ENCODE peak calls at places on chromosome 21, in seven cellular contexts. One of them, this sample, is unnamed.
A peak's percentile ranks its signal among the peaks of the same experiment; 100 is the strongest.

GRCh38 chr21:42721341-42721824 is 68.0 kb downstream of the PDE9A start:
- DNase-seq in HCT116: no peak
- DNase-seq in HepG2: peak; percentile 30
- DNase-seq in GM12878: no peak
- DNase-seq in K562: no peak
- DNase-seq in SK-N-SH: no peak
- DNase-seq in H1: no peak
- DNase-seq in this sample: no peak

GRCh38 chr21:38839683-38840286 is 34.1 kb downstream of the ETS2 start:
- DNase-seq in H1: no peak
- DNase-seq in SK-N-SH: no peak
- DNase-seq in GM12878: no peak
- DNase-seq in HCT116: peak; percentile 21
- DNase-seq in HepG2: no peak
- DNase-seq in K562: no peak
- DNase-seq in this sample: no peak

GRCh38 chr21:45306453-45306831 is 18.7 kb upstream of the POFUT2 start:
- DNase-seq in H1: no peak
- DNase-seq in HepG2: no peak
- DNase-seq in GM12878: no peak
- DNase-seq in K562: no peak
- DNase-seq in SK-N-SH: no peak
- DNase-seq in HCT116: no peak
- DNase-seq in this sample: no peak

GRCh38 chr21:45109831-45110492 is 35.6 kb downstream of the ADARB1 start:
- DNase-seq in SK-N-SH: no peak
- DNase-seq in GM12878: peak; percentile 94
- DNase-seq in K562: peak; percentile 50
- DNase-seq in HCT116: no peak
- DNase-seq in HepG2: no peak
- DNase-seq in H1: no peak
- DNase-seq in this sample: no peak

GRCh38 chr21:45234127-45234526 is 53.6 kb downstream of the POFUT2 start:
- DNase-seq in SK-N-SH: no peak
- DNase-seq in K562: no peak
- DNase-seq in HCT116: no peak
- DNase-seq in HepG2: no peak
- DNase-seq in H1: no peak
- DNase-seq in GM12878: no peak
- DNase-seq in this sample: no peak

GRCh38 chr21:15638856-15639549 is 90.8 kb upstream of the USP25 start:
- DNase-seq in HCT116: no peak
- DNase-seq in HepG2: peak; percentile 60
- DNase-seq in K562: no peak
- DNase-seq in H1: no peak
- DNase-seq in SK-N-SH: no peak
- DNase-seq in GM12878: no peak
- DNase-seq in this sample: peak; percentile 90

GRCh38 chr21:31446206-31446900 is 102.3 kb upstream of the TIAM1 start:
- DNase-seq in H1: no peak
- DNase-seq in SK-N-SH: no peak
- DNase-seq in HCT116: no peak
- DNase-seq in GM12878: no peak
- DNase-seq in HepG2: no peak
- DNase-seq in K562: no peak
- DNase-seq in this sample: no peak

GRCh38 chr21:45316871-45317400 is 29.2 kb upstream of the POFUT2 start:
- DNase-seq in H1: no peak
- DNase-seq in GM12878: no peak
- DNase-seq in HepG2: no peak
- DNase-seq in K562: no peak
- DNase-seq in HCT116: no peak
- DNase-seq in SK-N-SH: no peak
- DNase-seq in this sample: no peak

GRCh38 chr21:43287111-43287973 is 118.5 kb downstream of the CRYAA start:
- DNase-seq in H1: no peak
- DNase-seq in HepG2: no peak
- DNase-seq in HCT116: no peak
- DNase-seq in GM12878: peak; percentile 19
- DNase-seq in SK-N-SH: no peak
- DNase-seq in K562: peak; percentile 41
- DNase-seq in this sample: no peak

GRCh38 chr21:37921091-37921490 is 4.8 kb upstream of the KCNJ6 start:
- DNase-seq in K562: no peak
- DNase-seq in SK-N-SH: no peak
- DNase-seq in HepG2: no peak
- DNase-seq in HCT116: no peak
- DNase-seq in GM12878: no peak
- DNase-seq in H1: no peak
- DNase-seq in this sample: no peak

GRCh38 chr21:44390886-44391285 is 37.5 kb downstream of the TRPM2 start:
- DNase-seq in SK-N-SH: peak; percentile 11
- DNase-seq in HCT116: no peak
- DNase-seq in HepG2: no peak
- DNase-seq in K562: no peak
- DNase-seq in GM12878: no peak
- DNase-seq in H1: no peak
- DNase-seq in this sample: no peak

GRCh38 chr21:44482581-44483287 is 27.4 kb downstream of the LRRC3 start:
- DNase-seq in H1: no peak
- DNase-seq in SK-N-SH: no peak
- DNase-seq in GM12878: no peak
- DNase-seq in HepG2: peak; percentile 99
- DNase-seq in K562: no peak
- DNase-seq in HCT116: no peak
- DNase-seq in this sample: no peak

GRCh38 chr21:26964379-26964778 is 2.5 kb downstream of the ADAMTS5 start:
- DNase-seq in SK-N-SH: no peak
- DNase-seq in GM12878: no peak
- DNase-seq in HCT116: no peak
- DNase-seq in K562: no peak
- DNase-seq in H1: no peak
- DNase-seq in HepG2: no peak
- DNase-seq in this sample: peak; percentile 14

GRCh38 chr21:42233067-42233981 is 14.4 kb downstream of the ABCG1 start:
- DNase-seq in GM12878: peak; percentile 82
- DNase-seq in K562: peak; percentile 45
- DNase-seq in HCT116: no peak
- DNase-seq in HepG2: peak; percentile 30
- DNase-seq in SK-N-SH: peak; percentile 66
- DNase-seq in H1: no peak
- DNase-seq in this sample: peak; percentile 24

GRCh38 chr21:25456672-25457071 is 150.6 kb downstream of the MRPL39 start:
- DNase-seq in SK-N-SH: no peak
- DNase-seq in HCT116: no peak
- DNase-seq in H1: no peak
- DNase-seq in HepG2: no peak
- DNase-seq in GM12878: peak; percentile 77
- DNase-seq in K562: no peak
- DNase-seq in this sample: peak; percentile 12

GRCh38 chr21:46160563-46161179 is 5.3 kb upstream of the FTCD start:
- DNase-seq in SK-N-SH: peak; percentile 49
- DNase-seq in GM12878: no peak
- DNase-seq in K562: no peak
- DNase-seq in HepG2: no peak
- DNase-seq in HCT116: no peak
- DNase-seq in H1: no peak
- DNase-seq in this sample: no peak

GRCh38 chr21:45540601-45540970 is 1.7 kb downstream of the SLC19A1 start:
- DNase-seq in HCT116: no peak
- DNase-seq in GM12878: no peak
- DNase-seq in HepG2: no peak
- DNase-seq in SK-N-SH: peak; percentile 30
- DNase-seq in H1: peak; percentile 35
- DNase-seq in K562: no peak
- DNase-seq in this sample: no peak

GRCh38 chr21:26851109-26851944 is 6.1 kb upstream of the ADAMTS1 start:
- DNase-seq in GM12878: no peak
- DNase-seq in H1: no peak
- DNase-seq in HCT116: no peak
- DNase-seq in K562: no peak
- DNase-seq in HepG2: no peak
- DNase-seq in SK-N-SH: no peak
- DNase-seq in this sample: no peak

GRCh38 chr21:37914211-37914900 is 1.9 kb downstream of the KCNJ6 start:
- DNase-seq in HCT116: no peak
- DNase-seq in K562: peak; percentile 64
- DNase-seq in HepG2: no peak
- DNase-seq in H1: peak; percentile 91
- DNase-seq in GM12878: no peak
- DNase-seq in SK-N-SH: peak; percentile 11
- DNase-seq in this sample: peak; percentile 49

GRCh38 chr21:31335957-31336738 is 7.9 kb downstream of the TIAM1 start:
- DNase-seq in HepG2: no peak
- DNase-seq in SK-N-SH: no peak
- DNase-seq in HCT116: no peak
- DNase-seq in K562: no peak
- DNase-seq in H1: no peak
- DNase-seq in GM12878: no peak
- DNase-seq in this sample: no peak

GRCh38 chr21:42374457-42374856 is 8.1 kb upstream of the TFF1 start:
- DNase-seq in H1: no peak
- DNase-seq in GM12878: no peak
- DNase-seq in SK-N-SH: no peak
- DNase-seq in HepG2: no peak
- DNase-seq in HCT116: no peak
- DNase-seq in K562: no peak
- DNase-seq in this sample: no peak

GRCh38 chr21:32934829-32935228 is 90.9 kb upstream of the OLIG2 start:
- DNase-seq in H1: no peak
- DNase-seq in HepG2: no peak
- DNase-seq in GM12878: no peak
- DNase-seq in SK-N-SH: no peak
- DNase-seq in HCT116: no peak
- DNase-seq in K562: no peak
- DNase-seq in this sample: no peak

GRCh38 chr21:32941263-32941662 is 84.5 kb upstream of the OLIG2 start:
- DNase-seq in SK-N-SH: no peak
- DNase-seq in HepG2: no peak
- DNase-seq in K562: no peak
- DNase-seq in GM12878: no peak
- DNase-seq in H1: no peak
- DNase-seq in HCT116: no peak
- DNase-seq in this sample: no peak

GRCh38 chr21:32940079-32941014 is 85.4 kb upstream of the OLIG2 start:
- DNase-seq in HepG2: peak; percentile 39
- DNase-seq in HCT116: peak; percentile 40
- DNase-seq in H1: no peak
- DNase-seq in GM12878: no peak
- DNase-seq in K562: peak; percentile 62
- DNase-seq in SK-N-SH: peak; percentile 28
- DNase-seq in this sample: peak; percentile 25
- TF ChIP-seq JUND in HepG2: no peak
- TF ChIP-seq JUND in HCT116: no peak
- TF ChIP-seq JUND in H1: no peak
- TF ChIP-seq JUND in GM12878: no peak
- TF ChIP-seq JUND in K562: no peak
- TF ChIP-seq JUND in SK-N-SH: no peak
- TF ChIP-seq JUND in this sample: no peak

GRCh38 chr21:39927304-39927886 is 60.2 kb downstream of the PCP4 start:
- DNase-seq in HCT116: no peak
- DNase-seq in HepG2: no peak
- DNase-seq in K562: no peak
- DNase-seq in H1: no peak
- DNase-seq in GM12878: no peak
- DNase-seq in SK-N-SH: no peak
- DNase-seq in this sample: no peak
- TF ChIP-seq JUND in HCT116: no peak
- TF ChIP-seq JUND in HepG2: no peak
- TF ChIP-seq JUND in K562: no peak
- TF ChIP-seq JUND in H1: no peak
- TF ChIP-seq JUND in GM12878: no peak
- TF ChIP-seq JUND in SK-N-SH: no peak
- TF ChIP-seq JUND in this sample: no peak

DNA sequence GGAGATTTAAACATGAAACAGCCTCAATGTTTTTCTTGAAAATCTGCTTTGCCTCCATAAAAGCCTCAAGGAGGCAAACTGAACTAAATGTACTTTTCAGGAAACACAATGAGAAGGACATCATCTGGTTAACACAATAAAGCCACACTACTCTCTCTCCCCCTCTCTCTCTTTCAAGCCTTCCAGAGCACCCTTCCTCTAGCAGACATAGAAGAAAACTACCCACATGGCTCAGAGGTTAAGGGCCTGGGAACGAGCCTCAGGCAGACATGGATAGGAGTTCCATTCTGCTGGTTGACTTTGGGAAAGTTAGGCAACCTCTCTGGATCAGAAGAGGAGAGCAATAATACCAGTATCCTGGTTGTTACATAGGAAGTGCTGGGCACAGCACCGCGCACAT is 42.9 kb downstream of the RUNX1 start:
- DNase-seq in HepG2: no peak
- DNase-seq in HCT116: no peak
- DNase-seq in GM12878: no peak
- DNase-seq in SK-N-SH: no peak
- DNase-seq in K562: no peak
- DNase-seq in H1: no peak
- DNase-seq in this sample: no peak
- TF ChIP-seq JUND in HepG2: no peak
- TF ChIP-seq JUND in HCT116: no peak
- TF ChIP-seq JUND in GM12878: no peak
- TF ChIP-seq JUND in SK-N-SH: no peak
- TF ChIP-seq JUND in K562: no peak
- TF ChIP-seq JUND in H1: no peak
- TF ChIP-seq JUND in this sample: no peak

GRCh38 chr21:9759972-9760371 is 761.4 kb upstream of the TPTE start:
- DNase-seq in HepG2: no peak
- DNase-seq in SK-N-SH: no peak
- DNase-seq in H1: no peak
- DNase-seq in K562: no peak
- DNase-seq in GM12878: no peak
- DNase-seq in HCT116: no peak
- DNase-seq in this sample: no peak

GRCh38 chr21:9758141-9758540 is 763.2 kb upstream of the TPTE start:
- DNase-seq in GM12878: no peak
- DNase-seq in HCT116: no peak
- DNase-seq in SK-N-SH: no peak
- DNase-seq in HepG2: no peak
- DNase-seq in H1: no peak
- DNase-seq in K562: no peak
- DNase-seq in this sample: no peak

GRCh38 chr21:9756677-9757076 is 764.7 kb upstream of the TPTE start:
- DNase-seq in HepG2: no peak
- DNase-seq in GM12878: no peak
- DNase-seq in K562: no peak
- DNase-seq in HCT116: no peak
- DNase-seq in H1: no peak
- DNase-seq in SK-N-SH: no peak
- DNase-seq in this sample: no peak

GRCh38 chr21:9760398-9761074 is 760.8 kb upstream of the TPTE start:
- DNase-seq in HCT116: no peak
- DNase-seq in K562: no peak
- DNase-seq in SK-N-SH: no peak
- DNase-seq in HepG2: no peak
- DNase-seq in H1: no peak
- DNase-seq in GM12878: no peak
- DNase-seq in this sample: no peak

DNA sequence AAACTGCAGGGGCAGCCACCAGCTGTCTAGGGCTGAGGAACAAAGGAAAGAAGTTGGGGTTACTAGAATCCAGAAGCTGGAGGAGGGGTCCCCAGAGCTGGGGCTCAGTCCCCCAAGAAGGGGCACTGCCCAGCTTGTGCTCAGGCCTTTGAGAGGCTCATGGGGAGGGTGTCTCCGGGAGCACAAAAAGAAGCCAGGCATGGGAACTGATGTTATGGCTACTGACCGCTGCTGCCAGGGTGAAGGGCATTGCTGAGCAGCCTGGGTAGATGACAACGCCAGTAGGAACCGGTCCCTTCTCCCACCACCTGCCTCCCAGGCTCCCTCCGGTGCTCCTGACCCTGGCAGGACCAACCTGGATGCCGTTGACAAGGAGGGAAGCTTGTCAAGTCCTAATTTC is 762.5 kb upstream of the TPTE start:
- DNase-seq in K562: no peak
- DNase-seq in HCT116: no peak
- DNase-seq in SK-N-SH: no peak
- DNase-seq in H1: no peak
- DNase-seq in HepG2: no peak
- DNase-seq in GM12878: no peak
- DNase-seq in this sample: no peak
- TF ChIP-seq JUND in K562: no peak
- TF ChIP-seq JUND in HCT116: no peak
- TF ChIP-seq JUND in SK-N-SH: no peak
- TF ChIP-seq JUND in H1: no peak
- TF ChIP-seq JUND in HepG2: no peak
- TF ChIP-seq JUND in GM12878: no peak
- TF ChIP-seq JUND in this sample: no peak